ENCODE peak calls at places on chromosomes 2 and 18, in nine cellular contexts. X is heart right ventricle; L is RPMI8226; H is body of pancreas; V is NCI-H446 treated with DMSO at 0.1 percent for 48 hours; F is GM12878; K is AG04449; P is stimulated activated CD4-positive, alpha-beta T cell treated with anti-CD3 and anti-CD28 coated beads, Interleukin-2, amount 100 ng/mL, for 48 hours; C is NCI-H1092 treated with DMSO at 0.1 percent for 48 hours. W is an unnamed sample.

GRCh38 chr2:238370482-238371372 is 50.4 kb downstream of the TRAF3IP1 start:
- DNase-seq in K (no peak), F (no peak), V (peak; percentile 25), L (peak; percentile 43), C (peak; percentile 33), X (peak; percentile 48), H (peak; percentile 73), P (peak; percentile 26), W (peak; percentile 58)

GRCh38 chr2:25042321-25043240 is 705 bp downstream of the EFR3B start:
- DNase-seq in C (peak; percentile 31), L (peak; percentile 11), P (no peak), X (peak; percentile 23), H (peak; percentile 48), F (no peak), K (no peak), V (no peak), W (peak; percentile 53)

GRCh38 chr2:4556136-4556535 is 852.8 kb downstream of the DCDC2C start:
- DNase-seq in V (no peak), K (no peak), L (no peak), C (no peak), X (peak; percentile 25), P (no peak), H (no peak), F (no peak), W (no peak)

GRCh38 chr2:98134138-98134537 is 47.2 kb downstream of the VWA3B start:
- DNase-seq in F (peak; percentile 15), K (no peak), H (no peak), L (no peak), P (peak; percentile 11), X (peak; percentile 50), V (no peak), C (no peak), W (no peak)

GRCh38 chr2:113980946-113981345 is 91.1 kb downstream of the ACTR3 start:
- DNase-seq in F (no peak), H (no peak), L (no peak), V (no peak), C (no peak), K (peak; percentile 34), X (peak; percentile 33), P (no peak), W (peak; percentile 41)

GRCh38 chr2:112794131-112794733 is 9.9 kb upstream of the IL1A start:
- DNase-seq in F (no peak), P (peak; percentile 16), H (peak; percentile 56), V (no peak), X (no peak), C (no peak), L (peak; percentile 23), K (no peak), W (peak; percentile 63)

GRCh38 chr2:233974530-233975071 is 57.4 kb downstream of the TRPM8 start:
- DNase-seq in F (no peak), P (no peak), V (peak; percentile 84), C (peak; percentile 17), K (peak; percentile 79), L (peak; percentile 19), H (peak; percentile 66), X (peak; percentile 30), W (no peak)

GRCh38 chr18:74510770-74511095 is 14.6 kb downstream of the CNDP2 start:
- DNase-seq in P (no peak), F (no peak), K (no peak), H (no peak), X (no peak), L (no peak), C (no peak), V (no peak), W (no peak)

GRCh38 chr2:100273387-100273786 is 48.9 kb downstream of the LONRF2 start:
- DNase-seq in H (no peak), L (no peak), F (no peak), X (no peak), P (no peak), V (no peak), K (no peak), C (no peak), W (no peak)

GRCh38 chr2:175743020-175743419 is 259.0 kb downstream of the LNPK start:
- DNase-seq in P (no peak), H (no peak), L (no peak), V (no peak), X (no peak), K (no peak), F (no peak), C (no peak), W (no peak)

GRCh38 chr2:120628248-120628647 is 107.4 kb upstream of the GLI2 start:
- DNase-seq in V (no peak), X (no peak), F (no peak), K (no peak), H (no peak), C (no peak), P (no peak), L (no peak), W (no peak)